ENCODE peak calls at places on chromosomes 16 and 17, in eight cellular contexts. B is uterus, S is fibroblast of villous mesenchyme, Z is Peyer's patch, I is fibroblast of lung, N is astrocyte of the cerebellum, Y is adrenal gland, V is cardiac muscle cell. C is an unnamed sample.
A peak's percentile ranks its signal among the peaks of the same experiment; 100 is the strongest.

GRCh38 chr16:86239381-86239780 is 270.9 kb upstream of the FOXF1 start:
- DNase-seq in Z (peak; percentile 13), I (no peak), N (no peak), S (no peak), V (no peak), B (no peak), Y (no peak), C (no peak)

GRCh38 chr17:81130385-81131288 is 34.7 kb upstream of the PVALEF start:
- DNase-seq in S (no peak), I (no peak), Z (no peak), Y (no peak), N (no peak), V (no peak), B (no peak), C (no peak)

GRCh38 chr17:36869441-36869840 is 67.8 kb upstream of the LHX1 start:
- DNase-seq in N (no peak), S (no peak), I (no peak), B (no peak), Z (no peak), Y (no peak), V (no peak), C (no peak)

GRCh38 chr17:37146578-37147119 is 197.9 kb downstream of the AATF start:
- DNase-seq in V (no peak), Z (no peak), B (no peak), N (no peak), I (no peak), Y (no peak), S (no peak), C (no peak)

GRCh38 chr17:61517843-61518606 is 65.8 kb downstream of the TBX4 start:
- DNase-seq in B (no peak), Y (no peak), S (no peak), V (no peak), I (no peak), Z (no peak), N (no peak), C (no peak)

GRCh38 chr17:65785109-65785508 is 223.7 kb upstream of the AXIN2 start:
- DNase-seq in B (no peak), S (peak; percentile 91), Y (no peak), I (peak; percentile 96), V (no peak), N (peak; percentile 94), Z (no peak), C (peak; percentile 89)

GRCh38 chr17:61444831-61445230 is 7.4 kb upstream of the TBX4 start:
- DNase-seq in Z (no peak), S (peak; percentile 32), I (peak; percentile 78), V (no peak), N (no peak), Y (peak; percentile 23), B (no peak), C (no peak)

GRCh38 chr16:69822174-69822935 is 60.2 kb downstream of the WWP2 start:
- DNase-seq in I (no peak), N (no peak), B (no peak), Z (no peak), Y (peak; percentile 41), V (no peak), S (no peak), C (no peak)

GRCh38 chr16:78570409-78571141 is 471.1 kb downstream of the WWOX start:
- DNase-seq in N (no peak), S (peak; percentile 62), I (no peak), Y (no peak), V (no peak), B (no peak), Z (no peak), C (no peak)

GRCh38 chr16:9787717-9788116 is 394.5 kb downstream of the GRIN2A start:
- DNase-seq in V (no peak), Z (no peak), I (no peak), Y (peak; percentile 56), B (no peak), S (no peak), N (no peak), C (no peak)

GRCh38 chr17:61463068-61463980 is 11.1 kb downstream of the TBX4 start:
- DNase-seq in Z (no peak), Y (no peak), I (no peak), V (no peak), S (no peak), N (no peak), B (no peak), C (no peak)

GRCh38 chr16:57144027-57144426 is 41.8 kb downstream of the PSME3IP1 start:
- DNase-seq in S (no peak), Z (no peak), Y (no peak), N (no peak), V (no peak), I (no peak), B (no peak), C (no peak)

GRCh38 chr16:85523602-85524364 is 89.3 kb upstream of the GSE1 start:
- DNase-seq in N (peak; percentile 35), S (peak; percentile 72), Y (no peak), V (peak; percentile 86), Z (no peak), B (no peak), I (peak; percentile 59), C (no peak)

GRCh38 chr17:78432226-78432894 is 53.9 kb downstream of the PGS1 start:
- DNase-seq in N (no peak), I (no peak), S (no peak), Z (no peak), V (no peak), Y (no peak), B (no peak), C (no peak)

GRCh38 chr17:10177921-10178788 is 20.3 kb downstream of the GAS7 start:
- DNase-seq in S (peak; percentile 62), V (no peak), N (no peak), Y (no peak), I (no peak), Z (no peak), B (no peak), C (no peak)

GRCh38 chr17:14794961-14795360 is 470.2 kb downstream of the PMP22 start:
- DNase-seq in N (no peak), I (no peak), Y (no peak), Z (no peak), S (no peak), V (no peak), B (no peak), C (no peak)

GRCh38 chr17:79114455-79115301 is 40.1 kb downstream of the ENGASE start:
- DNase-seq in Y (no peak), N (no peak), V (peak; percentile 47), I (no peak), S (no peak), Z (no peak), B (peak; percentile 30), C (no peak)

GRCh38 chr17:40323731-40324650 is 15.0 kb downstream of the RARA start:
- DNase-seq in B (no peak), S (no peak), Y (peak; percentile 87), N (no peak), I (peak; percentile 71), V (no peak), Z (no peak), C (no peak)

GRCh38 chr17:40321502-40322416 is 12.8 kb downstream of the RARA start:
- DNase-seq in I (no peak), N (no peak), Z (no peak), S (no peak), Y (no peak), B (peak; percentile 71), V (no peak), C (no peak)

GRCh38 chr17:40320771-40321501 is 12.0 kb downstream of the RARA start:
- DNase-seq in Y (no peak), V (no peak), S (no peak), B (peak; percentile 87), Z (no peak), N (no peak), I (no peak), C (no peak)

GRCh38 chr17:40323317-40323716 is 14.3 kb downstream of the RARA start:
- DNase-seq in S (no peak), B (no peak), N (no peak), Y (no peak), I (no peak), Z (no peak), V (no peak), C (no peak)

DNA sequence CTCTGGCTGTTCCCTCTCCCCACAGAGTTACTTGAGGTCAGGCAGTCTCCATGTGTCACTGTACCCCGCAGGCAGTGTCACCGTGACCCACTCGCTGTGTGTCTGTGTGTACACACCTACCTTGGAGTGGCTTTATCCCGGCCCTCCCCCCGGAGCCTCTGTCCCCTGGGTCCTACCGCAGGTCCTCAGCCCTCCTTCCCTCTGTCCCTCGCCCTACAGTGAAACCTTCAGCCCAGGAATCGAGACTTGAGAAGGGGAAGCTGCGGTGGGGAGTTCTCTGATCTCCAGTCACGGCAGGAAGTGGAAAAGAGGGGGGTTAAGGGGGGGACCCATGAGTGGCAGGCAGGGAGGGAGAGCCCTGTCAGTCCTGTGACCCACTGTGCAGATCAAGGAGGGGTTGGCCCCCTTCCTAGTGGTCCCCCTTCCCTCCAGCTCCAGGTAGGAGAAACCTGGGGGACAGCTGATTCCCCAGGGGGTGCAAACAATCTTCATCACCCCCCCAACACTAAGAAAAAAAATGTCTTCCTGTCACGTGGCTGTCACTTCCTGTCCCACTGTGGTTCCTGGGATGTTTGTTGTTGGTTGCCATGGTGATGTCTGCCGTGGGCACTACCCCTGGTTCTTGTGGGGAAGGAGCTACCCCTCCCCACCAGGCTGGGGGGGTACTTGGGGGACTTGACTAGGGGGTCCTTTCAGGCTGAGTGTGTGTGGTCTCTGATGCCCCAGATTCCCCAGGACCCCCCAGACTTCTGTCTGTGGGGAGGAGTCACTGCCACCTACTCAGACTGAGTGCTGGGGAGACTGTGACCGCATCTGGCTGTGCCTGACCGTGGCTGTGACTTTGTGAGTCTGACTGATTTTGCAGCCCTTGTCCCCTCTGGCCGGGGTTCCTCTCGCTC is 13.7 kb downstream of the RARA start:
- DNase-seq in S (peak; percentile 72), I (peak; percentile 78), B (peak; percentile 73), V (no peak), Y (peak; percentile 88), Z (peak; percentile 93), N (no peak), C (no peak)
- H3K4me3 ChIP-seq in S (peak overlapping the region; percentile 44), I (peak overlapping the region; percentile 38), B (peak overlapping the region; percentile 28), V (no peak overlapping the region), Y (peak overlapping the region; percentile 59), Z (peak overlapping the region; percentile 51), N (peak overlapping the region; percentile 12), C (peak overlapping the region; percentile 37)

GRCh38 chr17:41678907-41679739 is 9.6 kb upstream of the EIF1 start:
- DNase-seq in Z (peak; percentile 42), Y (no peak), I (peak; percentile 41), N (no peak), B (no peak), S (peak; percentile 53), V (no peak), C (no peak)
- TF ChIP-seq CTCF in Z (peak; percentile 24), Y (no peak), I (no peak), N (no peak), B (no peak), S (peak; percentile 4), V (no peak), C (peak; percentile 4)

DNA sequence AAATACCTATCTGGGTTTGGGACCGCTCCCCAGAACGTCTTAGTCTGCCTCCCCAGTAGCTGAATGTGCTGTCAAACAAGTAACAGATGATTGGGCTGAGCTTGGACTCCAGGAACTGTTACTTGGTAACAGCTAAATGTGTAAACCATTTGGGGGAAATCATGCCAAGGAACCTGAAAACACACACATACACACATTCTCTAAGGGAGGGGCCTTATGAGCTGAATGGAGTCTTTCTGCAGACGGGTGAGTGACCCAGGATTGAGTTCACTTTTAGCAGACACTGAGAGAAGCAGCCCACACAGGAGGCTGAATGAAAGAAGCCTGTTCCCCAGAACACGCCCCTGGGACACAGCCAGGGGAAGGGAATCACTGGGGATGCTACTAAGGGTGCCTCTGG is 1.6 kb downstream of the ACLY start:
- DNase-seq in B (no peak), V (no peak), Y (no peak), Z (no peak), N (peak; percentile 38), I (peak; percentile 61), S (peak; percentile 49), C (peak; percentile 42)
- H3K4me3 ChIP-seq in B (peak overlapping the region; percentile 74), V (no peak overlapping the region), Y (peak overlapping the region; percentile 99), Z (no peak overlapping the region), N (peak overlapping the region; percentile 93), I (peak overlapping the region; percentile 74), S (peak overlapping the region; percentile 89), C (peak overlapping the region; percentile 62)

GRCh38 chr16:74732951-74733350 is 32.3 kb upstream of the MLKL start:
- DNase-seq in V (no peak), Z (no peak), N (no peak), I (no peak), B (no peak), S (no peak), Y (no peak), C (no peak)
- TF ChIP-seq CTCF in V (no peak), Z (no peak), N (no peak), I (no peak), B (no peak), S (no peak), Y (no peak), C (no peak)